ENCODE peak calls at places on chromosomes 12 and 14, in ten cellular contexts. One of them, this sample, is unnamed.

GRCh38 chr12:65100140-65100539 is 21.0 kb downstream of the WIF1 start:
- DNase-seq in body of pancreas: no peak
- DNase-seq in pancreas: no peak
- DNase-seq in Peyer's patch: no peak
- DNase-seq in right atrium auricular region: no peak
- DNase-seq in astrocyte: no peak
- DNase-seq in cardiac muscle cell: peak; percentile 12
- DNase-seq in esophagus squamous epithelium: no peak
- DNase-seq in tibial nerve: no peak
- DNase-seq in ascending aorta: no peak
- DNase-seq in this sample: no peak

GRCh38 chr14:63875311-63875710 is 22.5 kb downstream of the SYNE2 start:
- DNase-seq in body of pancreas: no peak
- DNase-seq in pancreas: no peak
- DNase-seq in Peyer's patch: no peak
- DNase-seq in right atrium auricular region: no peak
- DNase-seq in astrocyte: peak; percentile 82
- DNase-seq in cardiac muscle cell: peak; percentile 78
- DNase-seq in esophagus squamous epithelium: no peak
- DNase-seq in tibial nerve: no peak
- DNase-seq in ascending aorta: peak; percentile 77
- DNase-seq in this sample: peak; percentile 48

GRCh38 chr12:110354172-110354780 is 49.2 kb downstream of the ANAPC7 start:
- DNase-seq in body of pancreas: no peak
- DNase-seq in pancreas: no peak
- DNase-seq in Peyer's patch: no peak
- DNase-seq in right atrium auricular region: no peak
- DNase-seq in astrocyte: no peak
- DNase-seq in cardiac muscle cell: peak; percentile 76
- DNase-seq in esophagus squamous epithelium: no peak
- DNase-seq in tibial nerve: no peak
- DNase-seq in ascending aorta: no peak
- DNase-seq in this sample: no peak

GRCh38 chr12:99137124-99137845 is 492.2 kb downstream of the APAF1 start:
- DNase-seq in body of pancreas: no peak
- DNase-seq in pancreas: no peak
- DNase-seq in Peyer's patch: no peak
- DNase-seq in right atrium auricular region: no peak
- DNase-seq in astrocyte: no peak
- DNase-seq in cardiac muscle cell: no peak
- DNase-seq in esophagus squamous epithelium: no peak
- DNase-seq in tibial nerve: no peak
- DNase-seq in ascending aorta: no peak
- DNase-seq in this sample: no peak

GRCh38 chr14:99274346-99275221 is 2.6 kb upstream of the BCL11B start:
- DNase-seq in body of pancreas: peak; percentile 51
- DNase-seq in pancreas: peak; percentile 48
- DNase-seq in Peyer's patch: no peak
- DNase-seq in right atrium auricular region: no peak
- DNase-seq in astrocyte: peak; percentile 75
- DNase-seq in cardiac muscle cell: peak; percentile 89
- DNase-seq in esophagus squamous epithelium: no peak
- DNase-seq in tibial nerve: no peak
- DNase-seq in ascending aorta: no peak
- DNase-seq in this sample: peak; percentile 86

GRCh38 chr14:105879867-105880561 is 353.6 kb downstream of the TMEM121 start:
- DNase-seq in body of pancreas: peak; percentile 6
- DNase-seq in pancreas: no peak
- DNase-seq in Peyer's patch: peak; percentile 6
- DNase-seq in right atrium auricular region: no peak
- DNase-seq in astrocyte: no peak
- DNase-seq in cardiac muscle cell: no peak
- DNase-seq in esophagus squamous epithelium: no peak
- DNase-seq in tibial nerve: peak; percentile 7
- DNase-seq in ascending aorta: peak; percentile 55
- DNase-seq in this sample: no peak

GRCh38 chr14:51701956-51702355 is 50.2 kb downstream of the FRMD6 start:
- DNase-seq in body of pancreas: no peak
- DNase-seq in pancreas: no peak
- DNase-seq in Peyer's patch: no peak
- DNase-seq in right atrium auricular region: no peak
- DNase-seq in astrocyte: no peak
- DNase-seq in cardiac muscle cell: no peak
- DNase-seq in esophagus squamous epithelium: no peak
- DNase-seq in tibial nerve: no peak
- DNase-seq in ascending aorta: no peak
- DNase-seq in this sample: no peak

GRCh38 chr14:83356080-83356479 is 1822.4 kb upstream of the SEL1L start:
- DNase-seq in body of pancreas: no peak
- DNase-seq in pancreas: no peak
- DNase-seq in Peyer's patch: no peak
- DNase-seq in right atrium auricular region: no peak
- DNase-seq in astrocyte: no peak
- DNase-seq in cardiac muscle cell: no peak
- DNase-seq in esophagus squamous epithelium: no peak
- DNase-seq in tibial nerve: no peak
- DNase-seq in ascending aorta: no peak
- DNase-seq in this sample: no peak

GRCh38 chr12:27620121-27620520 is 76.1 kb upstream of the REP15 start:
- DNase-seq in body of pancreas: no peak
- DNase-seq in pancreas: no peak
- DNase-seq in Peyer's patch: no peak
- DNase-seq in right atrium auricular region: no peak
- DNase-seq in astrocyte: no peak
- DNase-seq in cardiac muscle cell: no peak
- DNase-seq in esophagus squamous epithelium: no peak
- DNase-seq in tibial nerve: no peak
- DNase-seq in ascending aorta: no peak
- DNase-seq in this sample: no peak

GRCh38 chr12:27618836-27619235 is 77.4 kb upstream of the REP15 start:
- DNase-seq in body of pancreas: no peak
- DNase-seq in pancreas: no peak
- DNase-seq in Peyer's patch: no peak
- DNase-seq in right atrium auricular region: no peak
- DNase-seq in astrocyte: peak; percentile 76
- DNase-seq in cardiac muscle cell: peak; percentile 39
- DNase-seq in esophagus squamous epithelium: no peak
- DNase-seq in tibial nerve: no peak
- DNase-seq in ascending aorta: no peak
- DNase-seq in this sample: no peak

GRCh38 chr12:27622436-27623185 is 73.6 kb upstream of the REP15 start:
- DNase-seq in body of pancreas: no peak
- DNase-seq in pancreas: no peak
- DNase-seq in Peyer's patch: no peak
- DNase-seq in right atrium auricular region: no peak
- DNase-seq in astrocyte: peak; percentile 64
- DNase-seq in cardiac muscle cell: no peak
- DNase-seq in esophagus squamous epithelium: no peak
- DNase-seq in tibial nerve: no peak
- DNase-seq in ascending aorta: no peak
- DNase-seq in this sample: no peak

GRCh38 chr12:27616356-27617150 is 79.7 kb upstream of the REP15 start:
- DNase-seq in body of pancreas: no peak
- DNase-seq in pancreas: no peak
- DNase-seq in Peyer's patch: no peak
- DNase-seq in right atrium auricular region: no peak
- DNase-seq in astrocyte: no peak
- DNase-seq in cardiac muscle cell: peak; percentile 20
- DNase-seq in esophagus squamous epithelium: no peak
- DNase-seq in tibial nerve: no peak
- DNase-seq in ascending aorta: no peak
- DNase-seq in this sample: no peak

GRCh38 chr12:27619308-27619707 is 76.9 kb upstream of the REP15 start:
- DNase-seq in body of pancreas: no peak
- DNase-seq in pancreas: no peak
- DNase-seq in Peyer's patch: no peak
- DNase-seq in right atrium auricular region: no peak
- DNase-seq in astrocyte: peak; percentile 90
- DNase-seq in cardiac muscle cell: peak; percentile 80
- DNase-seq in esophagus squamous epithelium: no peak
- DNase-seq in tibial nerve: no peak
- DNase-seq in ascending aorta: no peak
- DNase-seq in this sample: no peak
- H3K36me3 ChIP-seq in body of pancreas: no peaks in the 10 kb centered on the region
- H3K36me3 ChIP-seq in pancreas: no peaks in the 10 kb centered on the region
- H3K36me3 ChIP-seq in Peyer's patch: no peaks in the 10 kb centered on the region
- H3K36me3 ChIP-seq in right atrium auricular region: no peaks in the 10 kb centered on the region
- H3K36me3 ChIP-seq in astrocyte: no peaks in the 10 kb centered on the region
- H3K36me3 ChIP-seq in cardiac muscle cell: no peaks in the 10 kb centered on the region
- H3K36me3 ChIP-seq in esophagus squamous epithelium: no peaks in the 10 kb centered on the region
- H3K36me3 ChIP-seq in tibial nerve: no peaks in the 10 kb centered on the region
- H3K36me3 ChIP-seq in ascending aorta: no peaks in the 10 kb centered on the region
- H3K36me3 ChIP-seq in this sample: no peaks in the 10 kb centered on the region

DNA sequence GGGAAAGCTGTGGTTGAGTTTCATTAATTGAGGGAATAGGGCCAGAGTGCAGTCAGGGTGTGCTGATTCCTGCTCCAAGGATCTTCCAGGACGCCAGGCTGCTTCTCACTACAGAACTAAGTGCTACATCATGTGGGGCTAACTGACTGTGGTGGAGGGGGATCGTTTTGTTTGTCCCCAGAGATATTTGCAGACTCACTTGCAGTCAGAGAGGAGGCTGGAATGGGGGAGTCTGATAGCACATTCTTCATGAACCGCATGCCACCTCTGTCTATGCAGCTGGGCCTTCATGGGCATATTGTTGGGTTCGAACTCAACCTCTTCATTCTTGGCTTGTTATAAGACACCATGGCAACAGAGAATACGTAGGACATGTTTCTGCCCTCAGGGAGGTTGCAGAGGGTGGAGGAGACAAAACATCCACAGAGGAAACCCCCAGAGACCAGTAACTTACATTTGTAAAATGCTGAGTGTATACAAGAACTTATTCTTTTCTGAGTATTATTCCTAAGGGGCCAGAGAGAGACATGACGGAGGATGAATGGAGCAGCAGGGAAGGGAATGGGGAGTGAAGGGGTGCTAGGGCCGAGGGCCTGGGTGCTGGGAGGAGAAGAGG is 13.0 kb downstream of the KRT7 start:
- DNase-seq in body of pancreas: no peak
- DNase-seq in pancreas: no peak
- DNase-seq in Peyer's patch: no peak
- DNase-seq in right atrium auricular region: no peak
- DNase-seq in astrocyte: no peak
- DNase-seq in cardiac muscle cell: no peak
- DNase-seq in esophagus squamous epithelium: no peak
- DNase-seq in tibial nerve: no peak
- DNase-seq in ascending aorta: no peak
- DNase-seq in this sample: no peak
- H3K4me3 ChIP-seq in body of pancreas: no peak overlapping the region
- H3K4me3 ChIP-seq in pancreas: no peak overlapping the region
- H3K4me3 ChIP-seq in Peyer's patch: no peak overlapping the region
- H3K4me3 ChIP-seq in right atrium auricular region: no peak overlapping the region
- H3K4me3 ChIP-seq in astrocyte: no peak overlapping the region
- H3K4me3 ChIP-seq in cardiac muscle cell: no peak overlapping the region
- H3K4me3 ChIP-seq in esophagus squamous epithelium: no peak overlapping the region
- H3K4me3 ChIP-seq in tibial nerve: no peak overlapping the region
- H3K4me3 ChIP-seq in ascending aorta: no peak overlapping the region
- H3K4me3 ChIP-seq in this sample: no peak overlapping the region

DNA sequence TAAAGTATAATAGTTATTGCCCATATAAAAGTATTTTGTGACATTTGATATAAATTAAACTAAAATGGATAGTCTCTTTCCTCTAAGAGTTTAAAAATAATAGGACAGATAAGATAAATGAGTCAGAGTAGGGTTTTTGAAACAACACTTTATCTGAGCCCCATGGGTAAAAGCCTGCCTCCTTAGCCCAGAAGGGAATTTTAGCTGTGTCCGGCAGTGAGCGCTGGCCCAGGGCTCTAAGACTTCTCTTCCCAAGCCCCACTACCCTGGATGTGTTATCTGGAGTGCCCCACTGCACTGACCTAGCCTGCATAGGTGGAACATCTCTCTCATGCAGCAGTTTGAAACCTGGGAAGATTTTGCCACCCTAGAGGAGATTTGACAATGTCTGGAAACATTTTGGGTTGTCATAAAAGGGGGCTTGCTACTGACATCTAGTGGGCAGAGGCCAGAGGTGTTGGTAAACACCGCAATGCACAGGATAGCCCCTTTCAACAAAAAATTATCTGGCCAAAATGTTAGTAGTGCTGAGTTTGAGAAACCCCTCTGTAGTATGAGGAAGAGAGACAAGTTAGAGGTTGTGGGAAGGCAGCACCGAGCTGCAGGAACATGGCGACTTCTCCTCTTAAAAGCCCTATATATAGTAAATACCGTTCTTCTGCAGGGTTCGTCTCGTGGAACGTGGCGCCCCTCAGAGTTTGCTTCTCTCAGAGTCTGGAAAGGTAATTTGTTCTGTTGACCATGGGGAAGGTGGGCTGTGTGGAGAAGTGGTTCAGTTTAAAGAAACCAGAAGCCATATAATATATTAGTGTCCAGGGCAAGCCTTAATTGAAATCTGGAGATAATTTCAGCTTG is 29.3 kb upstream of the ATF1 start:
- DNase-seq in body of pancreas: no peak
- DNase-seq in pancreas: no peak
- DNase-seq in Peyer's patch: no peak
- DNase-seq in right atrium auricular region: peak; percentile 50
- DNase-seq in astrocyte: no peak
- DNase-seq in cardiac muscle cell: peak; percentile 60
- DNase-seq in esophagus squamous epithelium: no peak
- DNase-seq in tibial nerve: no peak
- DNase-seq in ascending aorta: no peak
- DNase-seq in this sample: no peak
- TF ChIP-seq CTCF in body of pancreas: peak; percentile 36
- TF ChIP-seq CTCF in pancreas: no peak
- TF ChIP-seq CTCF in Peyer's patch: peak; percentile 45
- TF ChIP-seq CTCF in right atrium auricular region: peak; percentile 66
- TF ChIP-seq CTCF in astrocyte: peak; percentile 75
- TF ChIP-seq CTCF in cardiac muscle cell: peak; percentile 80
- TF ChIP-seq CTCF in esophagus squamous epithelium: no peak
- TF ChIP-seq CTCF in tibial nerve: peak; percentile 43
- TF ChIP-seq CTCF in ascending aorta: no peak
- TF ChIP-seq CTCF in this sample: peak; percentile 11

DNA sequence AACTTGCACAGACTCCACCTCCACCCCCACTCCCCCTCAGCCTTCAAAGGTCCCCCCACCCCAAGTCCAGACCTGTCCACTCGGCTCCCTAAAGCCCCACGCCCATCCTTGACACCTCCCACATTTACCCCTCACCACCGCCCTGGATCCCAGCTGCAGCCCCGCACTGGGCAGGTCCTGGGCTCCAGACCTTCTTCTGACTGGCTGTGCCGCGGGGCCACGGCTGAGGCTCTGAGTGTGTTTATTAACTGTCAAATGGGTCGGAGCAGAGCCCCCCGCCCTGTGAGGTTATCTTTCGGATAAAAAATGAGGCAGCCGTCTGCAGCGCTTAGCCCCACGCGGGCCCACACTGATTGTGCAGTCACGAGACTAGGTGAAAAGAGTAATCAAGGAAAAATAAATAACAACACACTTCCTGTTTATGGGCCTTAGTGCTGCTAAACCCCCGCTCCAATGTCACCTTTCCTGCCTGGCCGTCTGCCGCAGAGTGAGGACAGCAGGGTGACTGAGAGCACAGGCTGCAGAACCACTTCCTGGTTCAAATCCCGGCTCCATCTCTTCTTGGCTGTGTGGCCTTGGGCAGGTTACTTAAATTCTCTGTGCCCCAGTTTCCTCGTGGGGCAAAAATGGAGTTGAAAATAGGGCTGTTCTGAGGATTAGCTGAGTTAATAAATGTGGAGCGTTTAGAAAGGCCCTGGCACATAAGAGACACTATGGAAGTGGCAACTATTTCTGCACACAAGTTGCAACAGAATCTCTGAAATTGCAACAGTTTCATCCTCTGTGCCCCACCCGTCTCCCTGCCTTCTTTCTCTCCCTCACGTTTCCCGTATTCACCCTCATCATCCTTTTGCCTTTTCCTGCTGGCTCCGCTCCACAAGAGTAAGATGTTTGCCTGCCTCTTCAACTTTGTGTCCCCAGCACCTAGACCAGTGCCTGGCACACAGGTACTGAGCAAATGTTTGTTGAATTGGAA is 9.4 kb downstream of the SETD1B start:
- DNase-seq in body of pancreas: no peak
- DNase-seq in pancreas: peak; percentile 39
- DNase-seq in Peyer's patch: no peak
- DNase-seq in right atrium auricular region: no peak
- DNase-seq in astrocyte: no peak
- DNase-seq in cardiac muscle cell: peak; percentile 34
- DNase-seq in esophagus squamous epithelium: no peak
- DNase-seq in tibial nerve: no peak
- DNase-seq in ascending aorta: no peak
- DNase-seq in this sample: no peak
- H3K36me3 ChIP-seq in body of pancreas: peaks cover 37% of the 10 kb centered on the region
- H3K36me3 ChIP-seq in pancreas: peaks cover 12% of the 10 kb centered on the region
- H3K36me3 ChIP-seq in Peyer's patch: no peaks in the 10 kb centered on the region
- H3K36me3 ChIP-seq in right atrium auricular region: peaks cover 72% of the 10 kb centered on the region
- H3K36me3 ChIP-seq in astrocyte: peaks cover 34% of the 10 kb centered on the region
- H3K36me3 ChIP-seq in cardiac muscle cell: peaks cover 39% of the 10 kb centered on the region
- H3K36me3 ChIP-seq in esophagus squamous epithelium: peaks cover 53% of the 10 kb centered on the region
- H3K36me3 ChIP-seq in tibial nerve: peaks cover 2% of the 10 kb centered on the region
- H3K36me3 ChIP-seq in ascending aorta: peaks cover 67% of the 10 kb centered on the region
- H3K36me3 ChIP-seq in this sample: peaks cover 18% of the 10 kb centered on the region